ENCODE peak calls at places on chromosomes 5 and 9, in seven cellular contexts. One of them, this sample, is unnamed.

GRCh38 chr5:1789838-1790462 is 9.7 kb downstream of the MRPL36 start:
- DNase-seq in WTC11: no peak
- DNase-seq in RWPE2: no peak
- DNase-seq in GM10248: no peak
- DNase-seq in neural crest cell: no peak
- DNase-seq in fibroblast of the aortic adventitia: peak
- DNase-seq in GM20000: no peak
- DNase-seq in this sample: no peak

GRCh38 chr9:3459076-3459475 is 66.7 kb downstream of the RFX3 start:
- DNase-seq in WTC11: no peak
- DNase-seq in RWPE2: no peak
- DNase-seq in GM10248: no peak
- DNase-seq in neural crest cell: no peak
- DNase-seq in fibroblast of the aortic adventitia: no peak
- DNase-seq in GM20000: no peak
- DNase-seq in this sample: no peak

GRCh38 chr9:70830618-70831017 is 290.8 kb downstream of the TRPM3 start:
- DNase-seq in WTC11: no peak
- DNase-seq in RWPE2: no peak
- DNase-seq in GM10248: no peak
- DNase-seq in neural crest cell: no peak
- DNase-seq in fibroblast of the aortic adventitia: peak
- DNase-seq in GM20000: no peak
- DNase-seq in this sample: no peak

GRCh38 chr5:81313686-81314085 is 12.3 kb downstream of the ZCCHC9 start:
- DNase-seq in WTC11: no peak
- DNase-seq in RWPE2: no peak
- DNase-seq in GM10248: no peak
- DNase-seq in neural crest cell: no peak
- DNase-seq in fibroblast of the aortic adventitia: no peak
- DNase-seq in GM20000: no peak
- DNase-seq in this sample: no peak

GRCh38 chr5:543755-544674 is 19.8 kb upstream of the SLC9A3 start:
- DNase-seq in WTC11: peak
- DNase-seq in RWPE2: no peak
- DNase-seq in GM10248: peak
- DNase-seq in neural crest cell: no peak
- DNase-seq in fibroblast of the aortic adventitia: no peak
- DNase-seq in GM20000: peak
- DNase-seq in this sample: peak

GRCh38 chr5:152994040-152994439 is 496.4 kb upstream of the GRIA1 start:
- DNase-seq in WTC11: no peak
- DNase-seq in RWPE2: no peak
- DNase-seq in GM10248: no peak
- DNase-seq in neural crest cell: no peak
- DNase-seq in fibroblast of the aortic adventitia: no peak
- DNase-seq in GM20000: no peak
- DNase-seq in this sample: no peak

GRCh38 chr5:150801117-150801927 is 22.8 kb downstream of the SMIM3 start:
- DNase-seq in WTC11: no peak
- DNase-seq in RWPE2: no peak
- DNase-seq in GM10248: peak
- DNase-seq in neural crest cell: peak
- DNase-seq in fibroblast of the aortic adventitia: peak
- DNase-seq in GM20000: no peak
- DNase-seq in this sample: peak

GRCh38 chr5:2659071-2659470 is 92.4 kb downstream of the IRX2 start:
- DNase-seq in WTC11: no peak
- DNase-seq in RWPE2: no peak
- DNase-seq in GM10248: no peak
- DNase-seq in neural crest cell: no peak
- DNase-seq in fibroblast of the aortic adventitia: no peak
- DNase-seq in GM20000: no peak
- DNase-seq in this sample: no peak

GRCh38 chr9:104808030-104808614 is 44.2 kb downstream of the NIPSNAP3B start:
- DNase-seq in WTC11: peak
- DNase-seq in RWPE2: no peak
- DNase-seq in GM10248: no peak
- DNase-seq in neural crest cell: no peak
- DNase-seq in fibroblast of the aortic adventitia: peak
- DNase-seq in GM20000: no peak
- DNase-seq in this sample: no peak

GRCh38 chr5:172443441-172444109 is 10.8 kb downstream of the SH3PXD2B start:
- DNase-seq in WTC11: no peak
- DNase-seq in RWPE2: peak
- DNase-seq in GM10248: no peak
- DNase-seq in neural crest cell: no peak
- DNase-seq in fibroblast of the aortic adventitia: peak
- DNase-seq in GM20000: no peak
- DNase-seq in this sample: no peak

GRCh38 chr9:91775708-91776028 is 174.4 kb downstream of the ROR2 start:
- DNase-seq in WTC11: no peak
- DNase-seq in RWPE2: no peak
- DNase-seq in GM10248: no peak
- DNase-seq in neural crest cell: no peak
- DNase-seq in fibroblast of the aortic adventitia: no peak
- DNase-seq in GM20000: no peak
- DNase-seq in this sample: no peak

GRCh38 chr5:1030801-1031271 is 22.2 kb downstream of the NKD2 start:
- DNase-seq in WTC11: no peak
- DNase-seq in RWPE2: no peak
- DNase-seq in GM10248: no peak
- DNase-seq in neural crest cell: no peak
- DNase-seq in fibroblast of the aortic adventitia: no peak
- DNase-seq in GM20000: no peak
- DNase-seq in this sample: no peak

GRCh38 chr9:73437758-73438157 is 286.1 kb downstream of the ANXA1 start:
- DNase-seq in WTC11: no peak
- DNase-seq in RWPE2: no peak
- DNase-seq in GM10248: peak
- DNase-seq in neural crest cell: no peak
- DNase-seq in fibroblast of the aortic adventitia: peak
- DNase-seq in GM20000: no peak
- DNase-seq in this sample: no peak

DNA sequence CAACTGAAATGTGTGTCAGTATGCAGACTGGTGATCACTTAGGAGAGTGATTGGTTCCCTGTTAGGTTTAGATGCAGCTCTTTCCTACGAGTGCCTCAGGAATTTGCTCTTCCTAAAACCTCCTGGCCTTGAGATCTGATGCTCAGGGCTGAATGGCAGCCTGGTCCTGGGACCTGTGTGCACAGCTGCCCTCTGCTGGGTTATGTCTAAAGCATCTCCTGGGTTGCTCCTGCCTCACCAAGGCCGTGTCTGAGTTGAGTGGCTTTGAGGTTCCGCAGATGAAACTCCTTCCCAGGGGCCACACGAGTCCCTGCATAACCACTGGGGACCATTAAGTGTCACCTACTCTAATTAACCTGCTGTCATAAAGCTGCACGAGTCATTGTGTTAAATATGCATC is 59.5 kb downstream of the MVB12B start:
- DNase-seq in WTC11: peak
- DNase-seq in RWPE2: no peak
- DNase-seq in GM10248: no peak
- DNase-seq in neural crest cell: no peak
- DNase-seq in fibroblast of the aortic adventitia: no peak
- DNase-seq in GM20000: no peak
- DNase-seq in this sample: no peak
- TF ChIP-seq CTCF in WTC11: no peak
- TF ChIP-seq CTCF in RWPE2: peak
- TF ChIP-seq CTCF in GM10248: peak
- TF ChIP-seq CTCF in neural crest cell: peak
- TF ChIP-seq CTCF in fibroblast of the aortic adventitia: peak
- TF ChIP-seq CTCF in GM20000: peak
- TF ChIP-seq CTCF in this sample: peak

DNA sequence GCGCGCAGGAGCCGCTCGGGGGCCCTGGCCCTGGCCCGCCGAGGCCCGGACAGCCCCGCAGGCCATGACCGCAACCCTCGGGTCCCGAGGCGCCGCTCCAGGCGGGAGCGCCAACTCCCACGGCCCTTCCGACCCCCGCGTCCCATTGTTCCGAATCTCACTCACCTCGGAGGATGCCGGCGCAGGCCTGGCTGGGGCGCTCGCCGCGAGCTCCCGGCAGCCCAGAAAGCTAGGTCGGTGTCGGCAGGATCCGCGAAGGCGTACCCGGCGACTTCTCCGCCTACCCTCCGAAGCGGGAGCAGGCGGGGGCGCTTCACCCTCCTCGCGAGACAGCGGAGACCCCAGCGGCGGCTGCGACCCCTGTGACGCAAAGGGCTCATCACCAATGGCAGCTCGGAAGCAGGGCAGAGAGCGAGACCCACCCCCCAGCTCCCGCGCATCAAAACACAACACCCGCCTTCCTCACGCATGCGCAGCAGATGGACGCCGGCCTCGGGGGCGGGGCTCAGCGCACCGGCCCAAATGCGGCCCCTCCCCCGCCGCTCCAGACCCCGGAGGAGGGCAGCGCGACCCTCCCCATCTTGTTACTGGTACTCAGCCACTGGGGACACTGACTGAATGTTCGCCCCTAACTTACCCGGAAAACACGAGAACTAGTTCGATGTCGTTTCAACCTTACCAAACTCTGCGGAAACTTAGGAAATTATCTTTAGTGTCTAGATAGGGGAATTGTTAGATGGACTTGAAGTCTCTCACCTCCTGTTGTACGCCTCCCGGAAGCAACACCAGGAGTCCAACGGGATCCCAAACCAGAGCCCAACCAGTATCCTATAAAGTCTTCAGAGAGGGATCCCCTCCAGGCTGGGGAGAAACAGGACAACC is 1.3 kb upstream of the SMIM27 start:
- DNase-seq in WTC11: peak
- DNase-seq in RWPE2: peak
- DNase-seq in GM10248: peak
- DNase-seq in neural crest cell: peak
- DNase-seq in fibroblast of the aortic adventitia: peak
- DNase-seq in GM20000: peak
- DNase-seq in this sample: peak
- TF ChIP-seq CTCF in WTC11: no peak
- TF ChIP-seq CTCF in RWPE2: no peak
- TF ChIP-seq CTCF in GM10248: no peak
- TF ChIP-seq CTCF in neural crest cell: peak
- TF ChIP-seq CTCF in fibroblast of the aortic adventitia: no peak
- TF ChIP-seq CTCF in GM20000: no peak
- TF ChIP-seq CTCF in this sample: no peak

GRCh38 chr9:87655731-87656130 is 70.2 kb upstream of the CTSL start:
- DNase-seq in WTC11: no peak
- DNase-seq in RWPE2: no peak
- DNase-seq in GM10248: no peak
- DNase-seq in neural crest cell: no peak
- DNase-seq in fibroblast of the aortic adventitia: no peak
- DNase-seq in GM20000: no peak
- DNase-seq in this sample: no peak

GRCh38 chr9:87659534-87660419 is 66.1 kb upstream of the CTSL start:
- DNase-seq in WTC11: no peak
- DNase-seq in RWPE2: no peak
- DNase-seq in GM10248: no peak
- DNase-seq in neural crest cell: no peak
- DNase-seq in fibroblast of the aortic adventitia: no peak
- DNase-seq in GM20000: no peak
- DNase-seq in this sample: no peak

GRCh38 chr9:87657190-87657589 is 68.7 kb upstream of the CTSL start:
- DNase-seq in WTC11: no peak
- DNase-seq in RWPE2: no peak
- DNase-seq in GM10248: no peak
- DNase-seq in neural crest cell: no peak
- DNase-seq in fibroblast of the aortic adventitia: no peak
- DNase-seq in GM20000: no peak
- DNase-seq in this sample: no peak

GRCh38 chr9:87657893-87658292 is 68.0 kb upstream of the CTSL start:
- DNase-seq in WTC11: no peak
- DNase-seq in RWPE2: no peak
- DNase-seq in GM10248: no peak
- DNase-seq in neural crest cell: no peak
- DNase-seq in fibroblast of the aortic adventitia: no peak
- DNase-seq in GM20000: no peak
- DNase-seq in this sample: no peak

GRCh38 chr9:87656485-87656884 is 69.4 kb upstream of the CTSL start:
- DNase-seq in WTC11: no peak
- DNase-seq in RWPE2: no peak
- DNase-seq in GM10248: no peak
- DNase-seq in neural crest cell: no peak
- DNase-seq in fibroblast of the aortic adventitia: peak
- DNase-seq in GM20000: no peak
- DNase-seq in this sample: no peak
- TF ChIP-seq CTCF in WTC11: no peak
- TF ChIP-seq CTCF in RWPE2: no peak
- TF ChIP-seq CTCF in GM10248: no peak
- TF ChIP-seq CTCF in neural crest cell: no peak
- TF ChIP-seq CTCF in fibroblast of the aortic adventitia: peak
- TF ChIP-seq CTCF in GM20000: no peak
- TF ChIP-seq CTCF in this sample: no peak

DNA sequence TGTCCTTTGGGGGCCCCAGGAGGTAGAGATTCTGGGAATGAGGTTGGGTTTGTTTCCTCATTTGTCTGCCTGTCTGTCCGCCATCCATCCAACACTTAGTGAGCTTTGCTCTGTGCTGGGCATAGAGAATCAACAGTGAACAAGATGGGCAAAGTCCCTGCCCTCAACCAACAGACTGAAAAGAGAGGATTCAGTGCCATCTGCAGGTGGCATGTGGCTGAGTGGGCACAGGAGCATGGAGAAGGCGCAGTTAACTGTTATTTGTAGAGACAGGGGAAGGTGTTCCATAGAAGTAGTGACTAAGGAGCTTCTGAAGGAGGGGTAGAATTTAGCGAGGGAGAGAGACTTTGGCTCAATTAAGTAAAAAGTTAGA is 23.1 kb downstream of the POLR1E start:
- DNase-seq in WTC11: no peak
- DNase-seq in RWPE2: no peak
- DNase-seq in GM10248: no peak
- DNase-seq in neural crest cell: no peak
- DNase-seq in fibroblast of the aortic adventitia: no peak
- DNase-seq in GM20000: no peak
- DNase-seq in this sample: no peak
- TF ChIP-seq CTCF in WTC11: no peak
- TF ChIP-seq CTCF in RWPE2: no peak
- TF ChIP-seq CTCF in GM10248: no peak
- TF ChIP-seq CTCF in neural crest cell: no peak
- TF ChIP-seq CTCF in fibroblast of the aortic adventitia: no peak
- TF ChIP-seq CTCF in GM20000: no peak
- TF ChIP-seq CTCF in this sample: no peak

GRCh38 chr5:86964889-86965288 is 302.8 kb upstream of the RASA1 start:
- DNase-seq in WTC11: no peak
- DNase-seq in RWPE2: no peak
- DNase-seq in GM10248: no peak
- DNase-seq in neural crest cell: no peak
- DNase-seq in fibroblast of the aortic adventitia: no peak
- DNase-seq in GM20000: no peak
- DNase-seq in this sample: no peak

GRCh38 chr5:86971034-86971511 is 296.6 kb upstream of the RASA1 start:
- DNase-seq in WTC11: no peak
- DNase-seq in RWPE2: no peak
- DNase-seq in GM10248: no peak
- DNase-seq in neural crest cell: no peak
- DNase-seq in fibroblast of the aortic adventitia: peak
- DNase-seq in GM20000: peak
- DNase-seq in this sample: peak

DNA sequence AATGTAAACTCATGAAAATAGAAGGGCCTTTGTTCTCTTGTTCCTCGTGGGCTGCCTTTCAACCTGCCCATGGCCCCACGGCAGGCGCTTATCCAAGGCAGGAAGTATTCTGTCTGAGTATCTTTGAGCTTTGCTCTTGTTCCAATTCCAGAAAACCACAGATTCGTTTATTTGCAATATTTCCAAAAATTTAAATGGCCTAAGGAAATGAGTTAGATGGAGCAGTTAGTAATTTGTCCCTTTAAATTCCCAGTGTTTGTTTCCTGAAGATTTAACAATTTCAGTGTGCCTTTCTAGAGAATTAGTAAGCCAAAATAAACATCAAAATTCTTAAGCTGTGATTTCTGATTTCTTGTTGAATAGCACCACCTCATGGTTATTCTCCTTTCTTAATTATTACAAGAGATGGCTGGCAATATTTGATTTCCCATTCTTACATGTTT is 299.4 kb upstream of the RASA1 start:
- DNase-seq in WTC11: no peak
- DNase-seq in RWPE2: no peak
- DNase-seq in GM10248: no peak
- DNase-seq in neural crest cell: no peak
- DNase-seq in fibroblast of the aortic adventitia: peak
- DNase-seq in GM20000: peak
- DNase-seq in this sample: no peak
- TF ChIP-seq CTCF in WTC11: no peak
- TF ChIP-seq CTCF in RWPE2: peak
- TF ChIP-seq CTCF in GM10248: peak
- TF ChIP-seq CTCF in neural crest cell: peak
- TF ChIP-seq CTCF in fibroblast of the aortic adventitia: peak
- TF ChIP-seq CTCF in GM20000: no peak
- TF ChIP-seq CTCF in this sample: peak